ENCODE peak calls at places on chromosomes 5 and 9, in ten cellular contexts. S is DND-41, W is endodermal cell, J is HCT116, Y is stomach, M is pancreas, T is upper lobe of left lung, K is suprapubic skin, E is upper lobe of right lung, I is fibroblast of lung. P is an unnamed sample. For H3K4me1, the result is how much of the 10 kb centered on the place peaks cover.

GRCh38 chr5:39716532-39716971 is 291.8 kb upstream of the DAB2 start:
- DNase-seq in S (peak), W (peak), J (peak), Y (peak), M (peak), T (peak), K (no peak), E (no peak), I (peak), P (no peak)

GRCh38 chr5:1568201-1568979 is 44.6 kb upstream of the LPCAT1 start:
- DNase-seq in S (no peak), W (no peak), J (no peak), Y (no peak), M (no peak), T (no peak), K (no peak), E (no peak), I (peak), P (no peak)

GRCh38 chr5:132001647-132002561 is 9.6 kb downstream of the ACSL6 start:
- DNase-seq in S (no peak), W (peak), J (peak), Y (no peak), M (peak), T (no peak), K (no peak), E (peak), I (peak), P (no peak)

GRCh38 chr5:79702606-79703380 is 13.2 kb downstream of the CMYA5 start:
- DNase-seq in S (peak), W (peak), J (no peak), Y (no peak), M (no peak), T (no peak), K (no peak), E (no peak), I (peak), P (no peak)

GRCh38 chr5:41510176-41510831 is at the start of gene PLCXD3:
- DNase-seq in S (no peak), W (peak), J (no peak), Y (peak), M (peak), T (peak), K (no peak), E (peak), I (peak), P (peak)

GRCh38 chr5:145495741-145496140 is 339.4 kb downstream of the PRELID2 start:
- DNase-seq in S (no peak), W (no peak), J (peak), Y (peak), M (no peak), T (no peak), K (no peak), E (no peak), I (peak), P (peak)

GRCh38 chr5:131899686-131900085 is 45.8 kb downstream of the MEIKIN start:
- DNase-seq in S (no peak), W (no peak), J (no peak), Y (no peak), M (no peak), T (no peak), K (no peak), E (no peak), I (peak), P (no peak)

GRCh38 chr5:132256783-132257130 is 739 bp upstream of the PDLIM4 start:
- DNase-seq in S (no peak), W (no peak), J (no peak), Y (no peak), M (no peak), T (no peak), K (no peak), E (no peak), I (no peak), P (peak)

GRCh38 chr9:70111042-70111602 is 67.5 kb downstream of the MAMDC2 start:
- DNase-seq in S (peak), W (peak), J (peak), Y (peak), M (peak), T (peak), K (peak), E (peak), I (peak), P (no peak)

GRCh38 chr5:160181965-160182622 is 47.2 kb upstream of the FABP6 start:
- DNase-seq in S (no peak), W (no peak), J (no peak), Y (no peak), M (no peak), T (no peak), K (no peak), E (no peak), I (no peak), P (no peak)

GRCh38 chr5:172144291-172144815 is 43.7 kb downstream of the STK10 start:
- DNase-seq in S (no peak), W (peak), J (no peak), Y (no peak), M (no peak), T (no peak), K (no peak), E (no peak), I (no peak), P (no peak)

GRCh38 chr5:54360089-54360488 is 49.7 kb upstream of the ARL15 start:
- DNase-seq in S (no peak), W (peak), J (no peak), Y (no peak), M (no peak), T (no peak), K (no peak), E (no peak), I (peak), P (no peak)

GRCh38 chr9:86652696-86653095 is 294.6 kb downstream of the GAS1 start:
- DNase-seq in S (no peak), W (no peak), J (no peak), Y (no peak), M (no peak), T (no peak), K (no peak), E (no peak), I (no peak), P (no peak)

GRCh38 chr5:96876292-96876850 is at the start of gene ERAP2:
- DNase-seq in S (peak), W (no peak), J (no peak), Y (no peak), M (no peak), T (no peak), K (no peak), E (no peak), I (peak), P (no peak)

GRCh38 chr9:98580956-98581355 is 127.8 kb downstream of the GABBR2 start:
- DNase-seq in S (no peak), W (peak), J (no peak), Y (no peak), M (no peak), T (no peak), K (no peak), E (no peak), I (no peak), P (peak)

GRCh38 chr5:176927562-176927961 is 28.4 kb upstream of the HK3 start:
- DNase-seq in S (no peak), W (no peak), J (no peak), Y (no peak), M (no peak), T (no peak), K (no peak), E (no peak), I (no peak), P (no peak)

GRCh38 chr9:133572821-133573361 is 36.3 kb downstream of the FAM163B start:
- DNase-seq in S (no peak), W (no peak), J (no peak), Y (peak), M (peak), T (peak), K (no peak), E (peak), I (no peak), P (no peak)

GRCh38 chr9:130181645-130182044 is 9.4 kb downstream of the NCS1 start:
- DNase-seq in S (no peak), W (no peak), J (no peak), Y (peak), M (peak), T (no peak), K (no peak), E (no peak), I (no peak), P (no peak)

DNA sequence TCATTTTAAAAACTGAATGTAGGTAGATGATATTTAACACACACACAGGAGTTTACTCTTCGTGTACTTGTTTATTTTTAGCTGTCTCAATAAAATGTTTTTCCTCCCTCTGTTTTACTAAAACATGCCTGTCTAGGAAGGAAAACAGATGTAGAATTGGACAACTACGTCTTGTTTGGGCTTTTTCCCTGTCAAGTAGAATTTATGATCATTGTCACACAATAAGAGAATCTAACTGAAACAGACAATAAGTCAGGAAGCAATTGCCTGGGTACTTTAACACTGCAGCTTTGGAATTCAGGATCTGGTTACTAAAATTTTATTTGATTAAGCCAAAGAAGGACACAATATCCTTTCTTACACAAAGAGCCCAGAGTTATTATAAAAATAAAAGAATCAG is 164.2 kb downstream of the ZDHHC21 start:
- DNase-seq in S (no peak), W (no peak), J (no peak), Y (no peak), M (no peak), T (no peak), K (no peak), E (no peak), I (no peak), P (no peak)
- TF ChIP-seq CTCF in S (no peak), W (no peak), J (no peak), Y (no peak), M (no peak), T (no peak), K (no peak), E (no peak), I (no peak), P (no peak)

DNA sequence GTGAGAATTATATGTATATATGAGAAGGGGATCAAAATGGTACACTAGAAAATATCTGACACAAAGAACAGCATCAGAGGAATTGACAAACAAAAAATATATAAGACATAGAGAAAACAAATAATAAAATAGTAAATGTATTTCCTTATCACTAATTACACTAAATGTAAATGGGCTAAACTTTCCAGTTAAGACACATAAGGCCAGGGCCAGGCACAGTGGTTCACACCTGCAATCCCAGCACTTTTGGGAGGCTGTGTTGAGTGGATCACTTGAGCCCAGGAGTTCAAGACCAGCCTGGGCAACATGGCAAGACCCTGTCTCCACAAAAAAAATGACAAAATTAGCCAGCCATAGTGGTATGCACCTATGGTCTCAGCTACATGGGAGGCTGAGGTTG is 8.5 kb downstream of the FBXL17 start:
- DNase-seq in S (no peak), W (no peak), J (no peak), Y (no peak), M (no peak), T (no peak), K (no peak), E (no peak), I (no peak), P (no peak)
- H3K27ac ChIP-seq in S (no peak), W (no peak), J (no peak), Y (no peak), M (no peak), T (no peak), K (no peak), E (no peak), I (no peak), P (no peak)

DNA sequence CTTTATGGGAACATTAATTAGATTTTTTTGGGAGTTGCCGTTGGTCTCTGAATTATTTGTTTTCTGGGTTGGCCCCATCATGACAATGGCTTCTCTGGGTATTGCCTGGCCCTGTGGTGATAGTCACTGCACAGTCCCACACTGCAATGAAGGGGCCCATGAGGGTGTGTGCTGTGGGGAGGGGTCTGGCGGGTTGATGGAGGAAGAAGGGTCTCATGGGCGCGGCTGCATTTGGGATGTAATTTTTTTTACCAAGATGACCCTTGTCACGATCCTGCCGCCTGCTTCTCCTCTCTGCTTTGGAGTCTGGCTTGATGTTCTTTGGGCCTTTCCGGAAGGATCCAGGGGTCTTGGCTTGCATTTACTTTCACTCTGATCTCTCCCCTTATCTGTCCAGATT is 44.1 kb downstream of the WNK2 start:
- DNase-seq in S (no peak), W (no peak), J (no peak), Y (no peak), M (no peak), T (no peak), K (no peak), E (no peak), I (no peak), P (no peak)
- H3K4me1 ChIP-seq in S (under half), W (under half), J (under half), Y (half or more), M (under half), T (under half), K (under half), E (under half), I (under half), P (under half)

GRCh38 chr5:179699640-179700298 is 1.0 kb downstream of the CANX start:
- DNase-seq in S (peak), W (no peak), J (no peak), Y (no peak), M (no peak), T (peak), K (peak), E (peak), I (peak), P (no peak)
- TF ChIP-seq CTCF in S (no peak), W (no peak), J (no peak), Y (no peak), M (no peak), T (no peak), K (no peak), E (no peak), I (no peak), P (no peak)

GRCh38 chr9:94140418-94140780 is 56.1 kb downstream of the PTPDC1 start:
- DNase-seq in S (no peak), W (no peak), J (no peak), Y (no peak), M (no peak), T (no peak), K (no peak), E (no peak), I (no peak), P (no peak)

GRCh38 chr9:94140791-94141790 is 56.8 kb downstream of the PTPDC1 start:
- DNase-seq in S (no peak), W (no peak), J (no peak), Y (no peak), M (no peak), T (no peak), K (no peak), E (no peak), I (peak), P (no peak)

GRCh38 chr9:94144394-94144793 is 60.1 kb downstream of the PTPDC1 start:
- DNase-seq in S (no peak), W (no peak), J (no peak), Y (no peak), M (no peak), T (peak), K (no peak), E (no peak), I (no peak), P (no peak)

GRCh38 chr9:94139672-94140417 is 55.6 kb downstream of the PTPDC1 start:
- DNase-seq in S (no peak), W (no peak), J (peak), Y (peak), M (no peak), T (peak), K (peak), E (peak), I (peak), P (peak)

DNA sequence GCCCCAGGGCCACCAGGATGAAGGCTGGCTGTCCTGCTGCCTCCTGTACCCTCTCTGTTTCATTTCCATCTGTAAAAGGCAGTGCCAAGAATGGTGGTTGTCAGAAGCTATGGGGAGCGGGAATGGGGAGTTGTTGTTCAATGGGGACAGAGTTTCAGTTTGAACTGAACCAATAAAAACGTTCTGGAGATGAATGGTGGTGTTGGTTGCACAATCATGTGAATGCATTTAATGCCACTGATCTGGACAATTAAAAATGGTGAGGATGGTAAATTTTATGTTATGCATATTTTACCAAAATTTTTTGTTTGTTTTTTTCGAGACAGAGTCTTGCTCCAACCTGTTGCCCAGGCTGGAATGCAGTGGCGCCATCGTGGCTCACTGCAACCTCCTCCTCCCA is 58.1 kb downstream of the PTPDC1 start:
- DNase-seq in S (no peak), W (no peak), J (no peak), Y (no peak), M (no peak), T (no peak), K (no peak), E (no peak), I (no peak), P (no peak)
- H3K27ac ChIP-seq in S (no peak), W (no peak), J (no peak), Y (no peak), M (no peak), T (peak), K (no peak), E (peak), I (no peak), P (peak)